ENCODE peak calls at places on chromosomes 13 and 19, in five cellular contexts. Z is Panc1, L is WERI-Rb-1, J is breast epithelium, E is AG04450. H is an unnamed sample.

GRCh38 chr19:29013325-29013724 is 199.6 kb downstream of the UQCRFS1 start:
- DNase-seq in Z (no peak), L (no peak), J (no peak), E (no peak), H (no peak)

GRCh38 chr19:3618144-3618810 is 8.3 kb downstream of the CACTIN start:
- DNase-seq in Z (no peak), L (peak), J (no peak), E (peak), H (no peak)

GRCh38 chr13:100528820-100529219 is 59.8 kb downstream of the GGACT start:
- DNase-seq in Z (no peak), L (no peak), J (no peak), E (no peak), H (no peak)

GRCh38 chr13:43981512-43982301 is 102.0 kb downstream of the LACC1 start:
- DNase-seq in Z (no peak), L (no peak), J (no peak), E (no peak), H (no peak)

GRCh38 chr13:70380809-70381208 is 272.6 kb upstream of the KLHL1 start:
- DNase-seq in Z (no peak), L (no peak), J (no peak), E (no peak), H (no peak)

GRCh38 chr13:27016871-27017270 is 154.7 kb downstream of the USP12 start:
- DNase-seq in Z (no peak), L (peak), J (no peak), E (no peak), H (no peak)

GRCh38 chr19:41016488-41017071 is 25.5 kb downstream of the CYP2B6 start:
- DNase-seq in Z (no peak), L (no peak), J (no peak), E (no peak), H (no peak)

GRCh38 chr13:72246396-72246795 is 379.4 kb upstream of the DACH1 start:
- DNase-seq in Z (no peak), L (no peak), J (no peak), E (no peak), H (no peak)

GRCh38 chr13:27132538-27132937 is 39.1 kb downstream of the USP12 start:
- DNase-seq in Z (no peak), L (no peak), J (no peak), E (no peak), H (no peak)

GRCh38 chr13:20608438-20609020 is 41.6 kb downstream of the IFT88 start:
- DNase-seq in Z (no peak), L (no peak), J (no peak), E (no peak), H (no peak)
- H3K27ac ChIP-seq in Z (no peak), L (no peak), J (no peak), E (peak), H (no peak)

GRCh38 chr19:2527171-2527570 is 51.2 kb downstream of the GADD45B start:
- DNase-seq in Z (no peak), L (no peak), J (no peak), E (no peak), H (no peak)

GRCh38 chr19:2524840-2525723 is 49.2 kb downstream of the GADD45B start:
- DNase-seq in Z (no peak), L (no peak), J (no peak), E (no peak), H (no peak)

GRCh38 chr19:2529473-2529918 is 53.6 kb downstream of the GADD45B start:
- DNase-seq in Z (peak), L (no peak), J (peak), E (no peak), H (no peak)

GRCh38 chr19:2527716-2528115 is 51.8 kb downstream of the GADD45B start:
- DNase-seq in Z (no peak), L (no peak), J (no peak), E (no peak), H (no peak)

GRCh38 chr19:2528543-2529173 is 52.7 kb downstream of the GADD45B start:
- DNase-seq in Z (no peak), L (no peak), J (peak), E (no peak), H (no peak)
- H3K27ac ChIP-seq in Z (peak), L (no peak), J (peak), E (peak), H (no peak)

GRCh38 chr19:8001651-8001994 is 3.8 kb downstream of the ELAVL1 start:
- DNase-seq in Z (no peak), L (no peak), J (no peak), E (no peak), H (no peak)

GRCh38 chr19:8004001-8004400 is 1.4 kb downstream of the ELAVL1 start:
- DNase-seq in Z (no peak), L (no peak), J (no peak), E (no peak), H (no peak)

GRCh38 chr19:8004723-8005513 is 523 bp downstream of the ELAVL1 start:
- DNase-seq in Z (no peak), L (no peak), J (no peak), E (no peak), H (no peak)

GRCh38 chr19:8000298-8001038 is 5.0 kb downstream of the ELAVL1 start:
- DNase-seq in Z (no peak), L (no peak), J (no peak), E (no peak), H (no peak)

GRCh38 chr19:8001995-8002849 is 3.2 kb downstream of the ELAVL1 start:
- DNase-seq in Z (peak), L (peak), J (peak), E (peak), H (no peak)
- H3K27ac ChIP-seq in Z (peak), L (peak), J (peak), E (peak), H (no peak)

DNA sequence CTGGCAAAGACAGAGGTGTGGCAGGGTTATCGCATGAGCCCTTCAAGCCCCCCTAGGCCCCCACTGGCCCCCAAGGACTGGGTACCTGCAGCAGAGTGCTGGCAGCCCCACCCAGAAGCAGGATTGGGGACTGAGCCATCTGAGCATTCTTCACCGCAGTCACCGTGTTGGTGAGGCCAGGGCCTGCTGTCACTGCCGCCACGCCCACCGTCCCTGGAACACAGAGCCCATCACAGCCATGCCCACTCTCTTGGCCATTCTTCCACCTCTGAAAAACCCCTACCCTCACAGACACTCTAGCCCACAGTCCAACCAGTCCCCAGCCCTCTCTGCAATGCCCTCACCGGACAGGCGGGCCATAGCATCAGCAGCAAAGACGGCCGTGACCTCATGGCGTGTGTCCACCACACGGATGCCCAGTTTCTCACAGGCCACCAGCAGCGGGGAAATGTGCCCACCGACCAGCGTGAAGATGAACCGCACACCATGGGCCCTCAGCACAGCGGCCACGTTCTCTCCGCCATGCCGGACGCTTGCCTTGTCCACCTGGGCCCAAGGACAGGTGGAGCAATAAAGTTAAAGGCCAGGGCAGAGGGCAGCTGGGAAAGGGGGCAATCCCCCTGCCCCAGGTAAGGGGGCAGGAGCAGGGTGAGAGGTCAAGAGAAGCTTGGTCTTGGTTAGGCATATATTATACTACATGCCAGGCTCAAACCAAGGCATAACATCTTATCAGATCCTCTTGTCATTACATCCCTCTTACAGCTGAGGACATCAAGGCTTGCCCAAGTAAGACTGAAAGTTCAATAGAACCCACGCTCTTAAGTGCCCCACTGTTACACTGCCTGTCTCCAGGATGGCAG is 16.1 kb downstream of the SYDE1 start:
- DNase-seq in Z (no peak), L (no peak), J (no peak), E (no peak), H (no peak)
- H3K27ac ChIP-seq in Z (no peak), L (no peak), J (peak), E (no peak), H (no peak)

GRCh38 chr19:18865106-18865972 is 30.6 kb downstream of the CERS1 start:
- DNase-seq in Z (no peak), L (no peak), J (no peak), E (no peak), H (no peak)

GRCh38 chr19:18861235-18861634 is 29.5 kb downstream of the UPF1 start:
- DNase-seq in Z (no peak), L (no peak), J (no peak), E (no peak), H (no peak)

GRCh38 chr19:18861917-18862316 is 30.2 kb downstream of the UPF1 start:
- DNase-seq in Z (no peak), L (no peak), J (no peak), E (no peak), H (no peak)

GRCh38 chr19:18863843-18864362 is 32.1 kb downstream of the CERS1 start:
- DNase-seq in Z (no peak), L (no peak), J (no peak), E (no peak), H (no peak)

DNA sequence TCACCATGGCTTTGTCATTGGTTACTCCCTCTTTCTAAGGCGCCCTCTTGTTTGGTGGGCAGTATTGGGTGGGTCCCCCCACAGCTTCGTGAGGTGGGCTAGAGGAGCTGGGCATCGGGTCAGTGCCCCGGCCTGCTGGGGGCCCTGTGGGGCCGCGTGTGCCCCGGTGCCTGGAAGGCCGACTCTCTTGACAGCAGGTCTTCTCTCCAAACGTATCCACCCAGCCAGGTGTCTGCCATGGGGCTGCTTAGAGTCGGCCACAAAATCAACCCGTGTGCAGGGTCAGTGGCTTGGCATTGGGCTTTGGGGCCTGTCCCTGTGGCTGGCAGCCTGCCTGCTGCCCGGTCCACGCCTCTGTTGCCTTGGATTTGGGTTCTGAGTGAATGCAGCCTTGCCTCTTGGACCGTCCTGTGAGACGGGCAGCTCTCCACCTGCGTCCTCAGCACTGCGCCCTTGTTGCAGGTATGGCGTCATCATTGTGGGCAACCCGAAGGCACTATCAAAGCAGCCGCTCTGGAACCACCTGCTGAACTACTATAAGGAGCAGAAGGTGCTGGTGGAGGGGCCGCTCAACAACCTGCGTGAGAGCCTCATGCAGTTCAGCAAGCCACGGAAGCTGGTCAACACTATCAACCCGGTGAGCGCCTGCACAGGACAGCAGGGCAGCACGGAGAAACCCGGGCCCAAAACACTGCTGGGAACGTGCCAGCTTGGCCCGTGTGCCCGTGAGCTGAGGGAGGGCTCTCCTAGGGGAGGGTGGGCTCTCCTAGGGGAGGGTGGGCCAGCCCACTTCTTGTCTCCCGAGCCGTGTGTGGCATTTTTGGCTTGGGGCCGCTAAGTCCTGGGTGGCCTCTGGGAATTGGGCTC is 31.4 kb downstream of the UPF1 start:
- DNase-seq in Z (no peak), L (no peak), J (no peak), E (no peak), H (no peak)
- H3K27ac ChIP-seq in Z (no peak), L (no peak), J (no peak), E (no peak), H (no peak)

GRCh38 chr19:17328517-17329060 is 6.1 kb downstream of the ANO8 start:
- DNase-seq in Z (no peak), L (no peak), J (no peak), E (no peak), H (no peak)
- H3K27ac ChIP-seq in Z (no peak), L (no peak), J (peak), E (no peak), H (no peak)

GRCh38 chr19:15251010-15251748 is 18.9 kb upstream of the EPHX3 start:
- DNase-seq in Z (no peak), L (no peak), J (no peak), E (peak), H (no peak)
- H3K27ac ChIP-seq in Z (no peak), L (no peak), J (peak), E (peak), H (no peak)